ENCODE peak calls at places on chromosome 16, in five cellular contexts. K is cardiac muscle cell, R is cerebellum, X is neural crest cell, I is fibroblast of the aortic adventitia. J is an unnamed sample.

GRCh38 chr16:10385725-10386516 is at the start of gene ATF7IP2:
- DNase-seq in R (peak), K (peak), I (peak), X (peak), J (peak)

GRCh38 chr16:56753410-56753809 is 23.5 kb downstream of the NUP93 start:
- DNase-seq in X (no peak), K (no peak), R (no peak), I (peak), J (no peak)

GRCh38 chr16:26599786-26600107 is 467.0 kb upstream of the C16orf82 start:
- DNase-seq in I (no peak), R (no peak), K (no peak), X (no peak), J (no peak)

GRCh38 chr16:77951788-77952187 is 70.6 kb upstream of the CLEC3A start:
- DNase-seq in X (no peak), I (no peak), R (peak), K (peak), J (no peak)

GRCh38 chr16:72537684-72538083 is 365.7 kb upstream of the PMFBP1 start:
- DNase-seq in K (no peak), R (no peak), X (no peak), I (peak), J (no peak)

GRCh38 chr16:4733747-4734062 is 366 bp downstream of the ANKS3 start:
- DNase-seq in K (no peak), X (peak), I (no peak), R (no peak), J (peak)

GRCh38 chr16:18803569-18804462 is 2.5 kb upstream of the ARL6IP1 start:
- DNase-seq in X (no peak), R (no peak), I (peak), K (no peak), J (no peak)

GRCh38 chr16:88437367-88437964 is 15.6 kb upstream of the ZFPM1 start:
- DNase-seq in R (peak), X (peak), I (no peak), K (peak), J (peak)

GRCh38 chr16:87203060-87203656 is 114.0 kb downstream of the C16orf95 start:
- DNase-seq in R (peak), I (peak), K (peak), X (peak), J (peak)

GRCh38 chr16:1791256-1791942 is 2.1 kb downstream of the IGFALS start:
- DNase-seq in K (no peak), X (no peak), R (no peak), I (no peak), J (no peak)

GRCh38 chr16:17359778-17360177 is 111.0 kb downstream of the XYLT1 start:
- DNase-seq in X (no peak), K (no peak), R (no peak), I (peak), J (no peak)

J was measured in HAP-1.